ENCODE peak calls at places on chromosomes 4 and X, in four cellular contexts. One of them, this sample, is unnamed.

GRCh38 chr4:47374477-47374876 is 89.0 kb downstream of the COMMD8 start:
- DNase-seq in H9: no peak
- DNase-seq in left cardiac atrium: no peak
- DNase-seq in astrocyte: peak; percentile 16
- DNase-seq in this sample: no peak

GRCh38 chr4:10115657-10116624 is 658 bp downstream of the WDR1 start:
- DNase-seq in left cardiac atrium: peak; percentile 63
- DNase-seq in H9: peak; percentile 75
- DNase-seq in astrocyte: no peak
- DNase-seq in this sample: peak; percentile 84

GRCh38 chr4:62571494-62571893 is 1371.4 kb downstream of the ADGRL3 start:
- DNase-seq in left cardiac atrium: no peak
- DNase-seq in astrocyte: no peak
- DNase-seq in H9: no peak
- DNase-seq in this sample: peak; percentile 75

GRCh38 chr4:145231906-145232700 is 51.7 kb upstream of the OTUD4 start:
- DNase-seq in H9: no peak
- DNase-seq in astrocyte: peak; percentile 79
- DNase-seq in left cardiac atrium: no peak
- DNase-seq in this sample: no peak

GRCh38 chr4:110184791-110185155 is 13.6 kb downstream of the ELOVL6 start:
- DNase-seq in H9: no peak
- DNase-seq in astrocyte: no peak
- DNase-seq in left cardiac atrium: no peak
- DNase-seq in this sample: no peak

GRCh38 chrX:24259544-24260240 is 54.2 kb downstream of the SUPT20HL2 start:
- DNase-seq in astrocyte: peak; percentile 52
- DNase-seq in left cardiac atrium: no peak
- DNase-seq in H9: peak; percentile 43
- DNase-seq in this sample: peak; percentile 62

GRCh38 chr4:109465065-109465464 is 31.4 kb downstream of the SEC24B start:
- DNase-seq in H9: no peak
- DNase-seq in astrocyte: no peak
- DNase-seq in left cardiac atrium: no peak
- DNase-seq in this sample: no peak

GRCh38 chr4:168651374-168651773 is 154.5 kb downstream of the PALLD start:
- DNase-seq in H9: no peak
- DNase-seq in left cardiac atrium: no peak
- DNase-seq in astrocyte: peak; percentile 65
- DNase-seq in this sample: no peak

GRCh38 chr4:76585897-76586360 is 150.9 kb downstream of the SHROOM3 start:
- DNase-seq in H9: peak; percentile 97
- DNase-seq in left cardiac atrium: peak; percentile 78
- DNase-seq in astrocyte: peak; percentile 71
- DNase-seq in this sample: peak; percentile 97

GRCh38 chr4:86653237-86653865 is 59.2 kb downstream of the PTPN13 start:
- DNase-seq in H9: no peak
- DNase-seq in left cardiac atrium: no peak
- DNase-seq in astrocyte: no peak
- DNase-seq in this sample: peak; percentile 5

GRCh38 chr4:2075987-2076907 is 17.1 kb downstream of the NAT8L start:
- DNase-seq in left cardiac atrium: no peak
- DNase-seq in astrocyte: no peak
- DNase-seq in H9: peak; percentile 26
- DNase-seq in this sample: no peak

GRCh38 chr4:141788169-141788915 is 152.0 kb downstream of the IL15 start:
- DNase-seq in left cardiac atrium: no peak
- DNase-seq in H9: no peak
- DNase-seq in astrocyte: peak; percentile 86
- DNase-seq in this sample: no peak

This sample was measured in small intestine.